ENCODE peak calls at places on chromosomes 3 and 15, in seven cellular contexts. V is tibial artery, O is right cardiac atrium, S is body of pancreas, F is heart left ventricle, M is psoas muscle, R is A549. L is an unnamed sample. For H3K4me1, the result is how much of the 10 kb centered on the place peaks cover.

GRCh38 chr3:169467703-169468102 is 195.8 kb downstream of the MECOM start:
- DNase-seq in F (no peak), V (no peak), M (no peak), R (no peak), O (no peak), S (no peak), L (no peak)

GRCh38 chr3:14885307-14885706 is 62.1 kb upstream of the NR2C2 start:
- DNase-seq in M (no peak), S (no peak), V (no peak), O (no peak), R (no peak), F (no peak), L (no peak)

GRCh38 chr3:33093847-33094246 is 3.1 kb downstream of the GLB1 start:
- DNase-seq in M (peak), R (no peak), V (no peak), O (no peak), F (no peak), S (no peak), L (no peak)

GRCh38 chr3:16203031-16203430 is 28.6 kb downstream of the GALNT15 start:
- DNase-seq in O (no peak), V (no peak), F (no peak), S (no peak), M (no peak), R (no peak), L (no peak)

GRCh38 chr3:69967156-69967555 is 32.4 kb upstream of the SAMMSON start:
- DNase-seq in M (no peak), O (no peak), S (no peak), F (no peak), V (no peak), R (no peak), L (no peak)

GRCh38 chr3:120678984-120679383 is 3.1 kb downstream of the HGD start:
- DNase-seq in M (no peak), R (peak), V (no peak), F (no peak), S (no peak), O (no peak), L (no peak)

GRCh38 chr3:86913160-86913559 is 77.8 kb downstream of the VGLL3 start:
- DNase-seq in S (no peak), M (no peak), F (no peak), R (no peak), O (no peak), V (no peak), L (no peak)

GRCh38 chr3:24522155-24522579 is 27.5 kb upstream of the THRB start:
- DNase-seq in R (no peak), O (no peak), V (no peak), S (no peak), M (no peak), F (peak), L (no peak)

GRCh38 chr15:63497642-63498100 is 6.7 kb upstream of the USP3 start:
- DNase-seq in O (peak), F (no peak), R (peak), M (no peak), V (no peak), S (no peak), L (no peak)

GRCh38 chr3:125077864-125078263 is 22.1 kb upstream of the HEG1 start:
- DNase-seq in M (no peak), F (no peak), O (no peak), V (no peak), S (no peak), R (no peak), L (no peak)

GRCh38 chr3:158911586-158911985 is 109.7 kb downstream of the MFSD1 start:
- DNase-seq in O (no peak), M (no peak), V (no peak), F (no peak), S (no peak), R (no peak), L (no peak)

GRCh38 chr15:69275933-69276565 is 22.7 kb upstream of the PAQR5 start:
- DNase-seq in M (no peak), F (no peak), S (no peak), R (no peak), O (no peak), V (no peak), L (no peak)

GRCh38 chr3:195238626-195239118 is 32.3 kb downstream of the XXYLT1 start:
- DNase-seq in F (no peak), V (peak), M (no peak), S (peak), R (no peak), O (peak), L (peak)

GRCh38 chr3:12884104-12884742 is 42.9 kb upstream of the RPL32 start:
- DNase-seq in F (peak), S (no peak), V (peak), O (peak), M (peak), R (no peak), L (no peak)

GRCh38 chr3:99918720-99919119 is 101.1 kb downstream of the CMSS1 start:
- DNase-seq in O (no peak), S (no peak), M (no peak), R (no peak), V (no peak), F (no peak), L (no peak)

GRCh38 chr15:97598353-97598798 is 362.1 kb upstream of the ARRDC4 start:
- DNase-seq in O (no peak), V (no peak), F (no peak), S (no peak), R (no peak), M (no peak), L (no peak)

GRCh38 chr3:126111566-126112475 is 27.9 kb upstream of the SLC41A3 start:
- DNase-seq in V (peak), O (no peak), M (no peak), R (no peak), F (no peak), S (no peak), L (no peak)

GRCh38 chr15:61946778-61947177 is 113.5 kb downstream of the VPS13C start:
- DNase-seq in S (no peak), F (no peak), O (no peak), R (no peak), V (no peak), M (no peak), L (no peak)

GRCh38 chr3:16174389-16174788 is at the start of gene GALNT15:
- DNase-seq in F (peak), R (no peak), S (peak), M (peak), V (peak), O (peak), L (peak)

GRCh38 chr3:17515445-17516227 is 226.8 kb downstream of the TBC1D5 start:
- DNase-seq in V (no peak), O (no peak), M (no peak), R (peak), S (no peak), F (no peak), L (no peak)

GRCh38 chr3:158700559-158700958 is 28.1 kb upstream of the LXN start:
- DNase-seq in F (no peak), M (no peak), V (no peak), O (peak), R (no peak), S (no peak), L (no peak)

GRCh38 chr3:119276657-119277056 is 17.5 kb upstream of the ARHGAP31 start:
- DNase-seq in M (no peak), S (no peak), O (no peak), V (no peak), R (no peak), F (no peak), L (no peak)

GRCh38 chr3:128498901-128499530 is 6.0 kb upstream of the GATA2 start:
- DNase-seq in S (no peak), R (no peak), M (no peak), V (peak), O (no peak), F (no peak), L (no peak)

GRCh38 chr15:89429023-89429422 is 67.4 kb downstream of the RHCG start:
- DNase-seq in R (peak), S (no peak), O (no peak), F (no peak), M (no peak), V (no peak), L (no peak)

GRCh38 chr3:55963611-55964010 is 476.5 kb upstream of the WNT5A start:
- DNase-seq in V (no peak), R (no peak), M (no peak), O (no peak), S (no peak), F (no peak), L (no peak)

GRCh38 chr15:78992416-78993256 is 47.8 kb upstream of the CTSH start:
- DNase-seq in R (no peak), V (no peak), M (no peak), S (no peak), O (no peak), F (peak), L (no peak)

GRCh38 chr3:95088464-95088863 is 1025.6 kb downstream of the NSUN3 start:
- DNase-seq in F (no peak), O (no peak), R (no peak), V (no peak), M (no peak), S (no peak), L (no peak)

GRCh38 chr3:53109190-53109589 is 21.0 kb downstream of the RFT1 start:
- DNase-seq in V (no peak), O (no peak), S (no peak), R (no peak), M (no peak), F (no peak), L (no peak)

GRCh38 chr3:180744226-180744625 is 64.9 kb upstream of the CCDC39 start:
- DNase-seq in S (no peak), O (no peak), M (no peak), R (no peak), F (no peak), V (no peak), L (no peak)

GRCh38 chr15:86349565-86349964 is 269.9 kb downstream of the AGBL1 start:
- DNase-seq in F (no peak), S (no peak), V (no peak), O (no peak), R (no peak), M (no peak), L (no peak)

GRCh38 chr3:45795882-45796765 is at the start of gene SLC6A20:
- DNase-seq in R (no peak), S (peak), M (no peak), F (no peak), O (no peak), V (no peak), L (no peak)

GRCh38 chr3:9976736-9977709 is 9.6 kb downstream of the EMC3 start:
- DNase-seq in V (peak), O (peak), F (peak), R (peak), M (peak), S (peak), L (peak)

GRCh38 chr3:133371676-133372075 is 28.2 kb upstream of the BFSP2 start:
- DNase-seq in M (no peak), V (no peak), S (no peak), F (no peak), R (no peak), O (no peak), L (no peak)

GRCh38 chr3:48560648-48561018 is 2.9 kb downstream of the UCN2 start:
- DNase-seq in V (peak), M (peak), F (peak), O (peak), R (no peak), S (no peak), L (peak)

GRCh38 chr3:18079739-18080138 is 337.3 kb upstream of the TBC1D5 start:
- DNase-seq in M (no peak), F (no peak), S (no peak), O (no peak), V (no peak), R (no peak), L (no peak)

GRCh38 chr15:57094594-57095257 is 176.3 kb downstream of the TCF12 start:
- DNase-seq in V (no peak), S (no peak), F (no peak), O (no peak), R (no peak), M (no peak), L (no peak)

GRCh38 chr15:57090460-57090859 is 172.0 kb downstream of the TCF12 start:
- DNase-seq in O (no peak), V (no peak), F (no peak), S (no peak), M (no peak), R (no peak), L (no peak)

GRCh38 chr15:57091626-57092025 is 173.2 kb downstream of the TCF12 start:
- DNase-seq in S (no peak), R (no peak), O (no peak), V (no peak), M (no peak), F (no peak), L (no peak)

GRCh38 chr15:57089815-57090214 is 171.4 kb downstream of the TCF12 start:
- DNase-seq in V (no peak), O (no peak), M (no peak), R (no peak), S (no peak), F (no peak), L (no peak)

GRCh38 chr15:57092252-57092651 is 173.8 kb downstream of the TCF12 start:
- DNase-seq in S (no peak), V (no peak), M (no peak), O (no peak), R (no peak), F (no peak), L (no peak)
- H3K4me3 ChIP-seq in S (no peak), V (no peak), M (no peak), O (no peak), R (no peak), F (no peak), L (no peak)

GRCh38 chr15:40233727-40234577 is 4.9 kb upstream of the PAK6 start:
- DNase-seq in F (no peak), M (no peak), O (no peak), V (no peak), S (no peak), R (no peak), L (no peak)

GRCh38 chr15:40235201-40235890 is 3.5 kb upstream of the PAK6 start:
- DNase-seq in S (no peak), O (no peak), F (no peak), V (no peak), M (no peak), R (no peak), L (no peak)

GRCh38 chr15:40238481-40238926 is 359 bp upstream of the PAK6 start:
- DNase-seq in O (no peak), S (no peak), F (no peak), V (no peak), M (no peak), R (no peak), L (no peak)

GRCh38 chr15:40232625-40233070 is 6.2 kb upstream of the PAK6 start:
- DNase-seq in F (no peak), R (no peak), V (no peak), S (no peak), O (no peak), M (no peak), L (no peak)

GRCh38 chr15:40234783-40235182 is 4.1 kb upstream of the PAK6 start:
- DNase-seq in V (no peak), O (no peak), F (no peak), M (no peak), S (no peak), R (no peak), L (no peak)
- H3K4me1 ChIP-seq in V (under half), O (under half), F (under half), M (under half), S (under half), R (under half), L (under half)

DNA sequence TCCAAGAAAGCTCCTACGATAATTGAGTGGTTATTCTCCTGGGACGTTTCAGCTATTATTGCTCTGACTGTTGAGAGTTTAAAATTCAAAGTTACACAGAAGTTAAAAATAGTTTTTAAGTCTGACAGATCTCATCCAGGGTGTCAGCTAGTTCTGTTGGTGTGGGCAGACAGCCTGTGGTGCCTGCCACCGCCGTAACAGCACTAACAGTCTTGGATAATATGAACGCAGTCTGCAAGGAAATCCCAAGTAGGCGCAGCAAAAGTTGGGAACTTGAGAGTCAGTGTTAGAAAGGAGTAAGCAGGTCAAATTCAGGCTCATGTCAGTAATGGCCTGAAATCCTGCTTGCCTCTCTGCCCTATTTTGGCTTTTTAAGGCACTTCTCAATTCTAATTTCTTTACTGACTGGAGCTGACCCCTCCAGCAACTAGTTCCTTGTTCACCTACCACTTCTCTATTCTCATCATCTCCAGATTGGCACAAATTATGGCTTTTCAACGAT is 1.7 kb downstream of the CRYBG3 start:
- DNase-seq in F (peak), S (no peak), O (peak), V (no peak), M (peak), R (no peak), L (peak)
- H3K27ac ChIP-seq in F (peak), S (no peak), O (no peak), V (no peak), M (peak), R (no peak), L (peak)

DNA sequence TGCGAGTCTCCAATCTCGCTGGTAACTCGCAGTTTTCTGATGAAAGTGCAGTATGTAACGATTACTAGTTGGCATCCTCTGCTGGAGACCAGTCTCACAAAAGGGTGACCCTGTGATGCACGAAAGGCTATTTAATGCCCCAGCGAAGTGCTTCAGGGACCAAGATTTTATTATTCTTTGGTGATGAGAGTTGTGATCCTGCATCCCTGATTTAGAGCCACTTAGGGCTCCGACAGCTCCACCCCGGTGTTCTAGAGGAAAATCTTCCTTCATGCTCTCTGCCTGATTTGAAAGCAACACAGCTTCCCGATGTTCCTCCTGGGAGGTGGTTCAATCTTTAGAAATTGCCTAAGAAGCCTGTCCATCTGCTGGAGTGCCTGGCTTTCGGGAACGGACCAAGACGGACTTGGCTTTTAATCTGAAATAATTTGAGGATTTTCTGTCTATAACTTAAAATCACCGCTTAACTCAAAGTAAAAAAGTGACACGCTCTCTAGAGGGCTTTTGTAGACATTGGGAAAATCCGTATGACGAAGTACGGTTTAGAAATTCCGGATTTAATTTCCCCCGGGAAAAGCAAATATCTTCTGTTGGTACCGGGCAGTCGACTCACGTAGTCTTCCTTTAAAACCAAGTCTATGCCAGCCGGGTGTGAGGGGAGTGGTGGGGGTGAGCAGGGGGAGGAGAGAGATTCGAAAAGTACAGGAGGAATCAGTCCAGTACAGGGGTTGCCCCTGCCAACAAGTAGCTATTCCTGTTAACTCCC is 990 bp upstream of the ALCAM start:
- DNase-seq in R (peak), V (no peak), S (peak), M (no peak), O (peak), F (no peak), L (no peak)
- H3K4me3 ChIP-seq in R (peak), V (peak), S (peak), M (peak), O (peak), F (peak), L (peak)